ENCODE peak calls at places on chromosomes 4 and X, in five cellular contexts. One of them, this sample, is unnamed.

GRCh38 chrX:136121788-136122187 is 25.5 kb upstream of the FHL1 start:
- DNase-seq in CD4-positive, alpha-beta T cell: no peak
- DNase-seq in omental fat pad: no peak
- DNase-seq in right lobe of liver: no peak
- DNase-seq in fibroblast of mammary gland: no peak
- DNase-seq in this sample: no peak

GRCh38 chr4:98816386-98816785 is 112.5 kb downstream of the EIF4E start:
- DNase-seq in omental fat pad: no peak
- DNase-seq in fibroblast of mammary gland: no peak
- DNase-seq in CD4-positive, alpha-beta T cell: no peak
- DNase-seq in right lobe of liver: no peak
- DNase-seq in this sample: no peak

GRCh38 chrX:152897216-152898144 is at the start of gene ZNF185:
- DNase-seq in omental fat pad: no peak
- DNase-seq in fibroblast of mammary gland: no peak
- DNase-seq in CD4-positive, alpha-beta T cell: no peak
- DNase-seq in right lobe of liver: no peak
- DNase-seq in this sample: no peak

GRCh38 chr4:170990989-170991589 is 822.1 kb upstream of the GALNTL6 start:
- DNase-seq in omental fat pad: no peak
- DNase-seq in right lobe of liver: no peak
- DNase-seq in fibroblast of mammary gland: peak
- DNase-seq in CD4-positive, alpha-beta T cell: no peak
- DNase-seq in this sample: no peak

GRCh38 chrX:10617964-10618342 is 2.4 kb downstream of the MID1 start:
- DNase-seq in right lobe of liver: no peak
- DNase-seq in fibroblast of mammary gland: peak
- DNase-seq in omental fat pad: no peak
- DNase-seq in CD4-positive, alpha-beta T cell: no peak
- DNase-seq in this sample: no peak

GRCh38 chr4:150423074-150423473 is 158.9 kb upstream of the MAB21L2 start:
- DNase-seq in right lobe of liver: no peak
- DNase-seq in fibroblast of mammary gland: no peak
- DNase-seq in omental fat pad: no peak
- DNase-seq in CD4-positive, alpha-beta T cell: no peak
- DNase-seq in this sample: no peak

GRCh38 chrX:51332188-51332942 is at the start of gene NUDT10:
- DNase-seq in CD4-positive, alpha-beta T cell: peak
- DNase-seq in right lobe of liver: peak
- DNase-seq in fibroblast of mammary gland: peak
- DNase-seq in omental fat pad: no peak
- DNase-seq in this sample: peak

GRCh38 chr4:127509155-127509554 is 123.6 kb upstream of the INTU start:
- DNase-seq in right lobe of liver: no peak
- DNase-seq in fibroblast of mammary gland: peak
- DNase-seq in CD4-positive, alpha-beta T cell: no peak
- DNase-seq in omental fat pad: no peak
- DNase-seq in this sample: no peak

DNA sequence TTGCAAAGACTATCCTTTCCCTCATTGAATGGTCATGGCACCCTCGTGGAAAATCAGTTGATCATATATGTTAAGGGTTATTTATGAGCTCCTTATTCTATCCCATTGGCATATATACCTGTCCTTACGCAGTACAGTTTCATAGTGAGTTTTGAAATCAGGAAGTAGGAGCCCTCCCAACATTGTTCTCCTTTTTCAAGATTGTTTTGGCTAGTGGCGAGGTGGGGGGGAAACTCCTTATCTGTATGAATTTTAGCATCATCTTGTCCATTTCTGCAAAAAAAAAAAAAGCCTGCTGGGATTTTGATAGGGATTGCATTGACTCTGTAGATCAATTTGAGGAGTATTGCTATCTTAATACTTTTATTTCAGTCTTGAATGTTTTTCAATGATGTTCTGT is 2.5 kb upstream of the USP9X start:
- DNase-seq in fibroblast of mammary gland: no peak
- DNase-seq in omental fat pad: no peak
- DNase-seq in CD4-positive, alpha-beta T cell: no peak
- DNase-seq in right lobe of liver: no peak
- DNase-seq in this sample: no peak
- TF ChIP-seq CTCF in fibroblast of mammary gland: no peak
- TF ChIP-seq CTCF in omental fat pad: no peak
- TF ChIP-seq CTCF in CD4-positive, alpha-beta T cell: no peak
- TF ChIP-seq CTCF in right lobe of liver: no peak
- TF ChIP-seq CTCF in this sample: no peak

GRCh38 chr4:5887011-5887360 is 5.9 kb downstream of the CRMP1 start:
- DNase-seq in omental fat pad: no peak
- DNase-seq in CD4-positive, alpha-beta T cell: no peak
- DNase-seq in right lobe of liver: no peak
- DNase-seq in fibroblast of mammary gland: no peak
- DNase-seq in this sample: no peak
- TF ChIP-seq CTCF in omental fat pad: no peak
- TF ChIP-seq CTCF in CD4-positive, alpha-beta T cell: no peak
- TF ChIP-seq CTCF in right lobe of liver: no peak
- TF ChIP-seq CTCF in fibroblast of mammary gland: no peak
- TF ChIP-seq CTCF in this sample: no peak

GRCh38 chr4:141702472-141703182 is 66.2 kb downstream of the IL15 start:
- DNase-seq in fibroblast of mammary gland: no peak
- DNase-seq in omental fat pad: no peak
- DNase-seq in CD4-positive, alpha-beta T cell: no peak
- DNase-seq in right lobe of liver: no peak
- DNase-seq in this sample: no peak
- TF ChIP-seq CTCF in fibroblast of mammary gland: no peak
- TF ChIP-seq CTCF in omental fat pad: no peak
- TF ChIP-seq CTCF in CD4-positive, alpha-beta T cell: no peak
- TF ChIP-seq CTCF in right lobe of liver: no peak
- TF ChIP-seq CTCF in this sample: no peak

DNA sequence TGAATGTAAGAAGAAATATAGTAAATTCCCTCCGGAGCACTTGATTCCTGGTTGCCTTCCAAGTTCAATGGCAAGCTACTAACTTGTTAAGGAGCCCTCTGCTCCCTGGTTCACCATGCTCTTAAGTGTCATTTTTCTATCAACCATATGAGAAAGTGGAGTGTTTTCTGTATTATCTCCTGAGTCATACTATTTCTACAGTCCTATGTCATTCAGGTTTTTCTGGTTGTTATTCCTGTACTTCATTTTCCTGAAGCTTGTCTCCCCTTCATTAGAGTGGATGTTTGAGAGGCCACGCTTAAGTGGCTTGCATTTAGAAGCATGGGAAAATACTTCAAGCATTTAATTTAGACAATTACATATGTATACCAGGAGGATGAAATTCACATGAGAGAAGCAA is 14.7 kb upstream of the EPGN start:
- DNase-seq in CD4-positive, alpha-beta T cell: no peak
- DNase-seq in omental fat pad: no peak
- DNase-seq in right lobe of liver: no peak
- DNase-seq in fibroblast of mammary gland: no peak
- DNase-seq in this sample: no peak
- TF ChIP-seq CTCF in CD4-positive, alpha-beta T cell: no peak
- TF ChIP-seq CTCF in omental fat pad: no peak
- TF ChIP-seq CTCF in right lobe of liver: no peak
- TF ChIP-seq CTCF in fibroblast of mammary gland: no peak
- TF ChIP-seq CTCF in this sample: no peak

DNA sequence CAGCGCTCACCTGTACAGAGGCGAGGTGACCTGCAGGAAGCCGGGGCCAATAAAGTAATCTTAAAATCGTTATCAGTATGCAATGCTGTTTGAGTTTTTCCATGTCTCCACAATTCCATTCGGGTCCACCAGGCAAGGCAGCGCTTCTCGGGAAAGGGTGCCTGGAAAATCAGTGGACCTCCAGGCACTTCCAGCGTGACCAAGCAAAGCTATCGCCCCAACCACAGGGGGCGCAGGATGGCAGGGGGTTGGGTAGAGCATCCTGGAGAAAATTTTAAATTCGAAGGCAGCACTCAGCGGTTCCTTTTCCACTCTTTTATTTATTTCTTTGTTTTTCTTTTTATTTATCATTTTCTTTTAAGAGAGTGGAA is 5.4 kb upstream of the SOX3 start:
- DNase-seq in right lobe of liver: no peak
- DNase-seq in fibroblast of mammary gland: no peak
- DNase-seq in omental fat pad: no peak
- DNase-seq in CD4-positive, alpha-beta T cell: no peak
- DNase-seq in this sample: no peak
- TF ChIP-seq CTCF in right lobe of liver: no peak
- TF ChIP-seq CTCF in fibroblast of mammary gland: no peak
- TF ChIP-seq CTCF in omental fat pad: no peak
- TF ChIP-seq CTCF in CD4-positive, alpha-beta T cell: no peak
- TF ChIP-seq CTCF in this sample: peak

DNA sequence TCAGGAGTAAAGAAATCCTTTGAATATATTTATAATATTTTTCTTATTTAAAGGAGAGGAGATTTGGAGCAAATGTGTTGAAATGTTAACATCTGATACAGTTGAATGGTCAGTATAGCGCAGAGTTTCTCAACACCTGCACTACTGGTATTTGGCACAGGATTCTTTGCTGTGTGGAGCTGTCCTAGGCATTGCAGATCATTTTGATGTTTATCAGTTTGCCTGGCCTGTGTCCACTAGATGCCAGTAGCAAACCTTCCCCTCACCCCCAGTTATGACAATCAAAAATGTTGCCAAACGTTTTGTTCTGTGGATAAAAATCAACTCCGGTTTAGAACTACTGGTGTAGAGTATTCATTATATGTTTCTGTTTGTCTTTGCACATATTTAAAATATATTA is 765.3 kb upstream of the SLIT2 start:
- DNase-seq in omental fat pad: no peak
- DNase-seq in fibroblast of mammary gland: no peak
- DNase-seq in right lobe of liver: no peak
- DNase-seq in CD4-positive, alpha-beta T cell: no peak
- DNase-seq in this sample: no peak
- TF ChIP-seq CTCF in omental fat pad: no peak
- TF ChIP-seq CTCF in fibroblast of mammary gland: peak
- TF ChIP-seq CTCF in right lobe of liver: no peak
- TF ChIP-seq CTCF in CD4-positive, alpha-beta T cell: no peak
- TF ChIP-seq CTCF in this sample: no peak

GRCh38 chr4:55864577-55865223 is 11.3 kb downstream of the EXOC1 start:
- DNase-seq in right lobe of liver: no peak
- DNase-seq in fibroblast of mammary gland: no peak
- DNase-seq in omental fat pad: no peak
- DNase-seq in CD4-positive, alpha-beta T cell: no peak
- DNase-seq in this sample: no peak
- TF ChIP-seq CTCF in right lobe of liver: no peak
- TF ChIP-seq CTCF in fibroblast of mammary gland: no peak
- TF ChIP-seq CTCF in omental fat pad: no peak
- TF ChIP-seq CTCF in CD4-positive, alpha-beta T cell: no peak
- TF ChIP-seq CTCF in this sample: no peak